ENCODE peak calls at places on chromosomes 2 and 18, in six cellular contexts. V is activated CD4-positive, alpha-beta T cell treated with anti-CD3 and anti-CD28 coated beads for 36 hours; S is activated T-cell treated with anti-CD3 and anti-CD28 coated beads, Interleukin-2, amount 50 U/mL, for 1 hour; M is Caki2; X is RWPE2; I is GDM1. P is an unnamed sample.

GRCh38 chr2:69689466-69689865 is 45.9 kb upstream of the AAK1 start:
- DNase-seq in V (no peak), S (no peak), M (no peak), X (no peak), I (no peak), P (no peak)

GRCh38 chr2:143284087-143284675 is 155.0 kb downstream of the ARHGAP15 start:
- DNase-seq in V (peak), S (no peak), M (no peak), X (no peak), I (no peak), P (peak)

GRCh38 chr2:209787416-209787815 is 15.8 kb downstream of the UNC80 start:
- DNase-seq in V (no peak), S (no peak), M (no peak), X (no peak), I (no peak), P (no peak)

GRCh38 chr18:73079920-73080319 is 212.1 kb upstream of the NETO1 start:
- DNase-seq in V (no peak), S (no peak), M (no peak), X (no peak), I (no peak), P (no peak)

GRCh38 chr18:5142131-5142530 is 54.9 kb downstream of the AKAIN1 start:
- DNase-seq in V (no peak), S (no peak), M (no peak), X (no peak), I (no peak), P (no peak)

GRCh38 chr18:61883547-61883946 is 9.3 kb downstream of the RNF152 start:
- DNase-seq in V (no peak), S (no peak), M (no peak), X (no peak), I (no peak), P (no peak)

GRCh38 chr2:235390108-235390815 is 103.6 kb upstream of the AGAP1 start:
- DNase-seq in V (peak), S (peak), M (no peak), X (no peak), I (peak), P (peak)

GRCh38 chr18:908631-909621 is 4.3 kb downstream of the ADCYAP1 start:
- DNase-seq in V (peak), S (no peak), M (no peak), X (no peak), I (no peak), P (no peak)

GRCh38 chr2:234478121-234478858 is 18.6 kb downstream of the ARL4C start:
- DNase-seq in V (peak), S (no peak), M (no peak), X (no peak), I (no peak), P (no peak)

GRCh38 chr18:47595816-47596501 is 334.5 kb downstream of the SMAD2 start:
- DNase-seq in V (peak), S (no peak), M (no peak), X (no peak), I (no peak), P (no peak)

GRCh38 chr2:28163627-28164279 is 228.9 kb upstream of the FOSL2 start:
- DNase-seq in V (no peak), S (no peak), M (no peak), X (no peak), I (no peak), P (no peak)

GRCh38 chr18:78563110-78563509 is 416.5 kb upstream of the SALL3 start:
- DNase-seq in V (no peak), S (no peak), M (no peak), X (no peak), I (no peak), P (no peak)

GRCh38 chr2:240524963-240525718 is 32.6 kb downstream of the ANKMY1 start:
- DNase-seq in V (no peak), S (no peak), M (no peak), X (no peak), I (peak), P (no peak)

GRCh38 chr2:120820263-120820884 is 84.7 kb downstream of the GLI2 start:
- DNase-seq in V (no peak), S (no peak), M (no peak), X (no peak), I (no peak), P (peak)

GRCh38 chr2:164910091-164910899 is 45.0 kb downstream of the SLC38A11 start:
- DNase-seq in V (peak), S (no peak), M (peak), X (no peak), I (peak), P (peak)

GRCh38 chr2:39593439-39594393 is 72.0 kb upstream of the TMEM178A start:
- DNase-seq in V (no peak), S (no peak), M (peak), X (no peak), I (peak), P (peak)

GRCh38 chr2:227765788-227766187 is 20.1 kb downstream of the SCYGR8 start:
- DNase-seq in V (no peak), S (no peak), M (no peak), X (no peak), I (no peak), P (no peak)

GRCh38 chr2:85914525-85914881 is 25.7 kb upstream of the ST3GAL5 start:
- DNase-seq in V (no peak), S (no peak), M (no peak), X (no peak), I (no peak), P (no peak)

GRCh38 chr2:225002656-225003045 is 39.6 kb downstream of the DOCK10 start:
- DNase-seq in V (peak), S (peak), M (peak), X (no peak), I (no peak), P (no peak)

GRCh38 chr2:175234650-175235049 is 53.1 kb upstream of the ATP5MC3 start:
- DNase-seq in V (no peak), S (no peak), M (no peak), X (no peak), I (no peak), P (no peak)

GRCh38 chr2:101153077-101153707 is 2.0 kb upstream of the TBC1D8 start:
- DNase-seq in V (no peak), S (no peak), M (no peak), X (no peak), I (no peak), P (no peak)

GRCh38 chr2:20352230-20353216 is 1.9 kb upstream of the PUM2 start:
- DNase-seq in V (no peak), S (no peak), M (no peak), X (no peak), I (no peak), P (no peak)

GRCh38 chr2:124258481-124258880 is 233.4 kb downstream of the CNTNAP5 start:
- DNase-seq in V (no peak), S (no peak), M (no peak), X (no peak), I (no peak), P (no peak)

GRCh38 chr2:222745836-222746559 is 74.5 kb downstream of the MOGAT1 start:
- DNase-seq in V (no peak), S (no peak), M (no peak), X (no peak), I (no peak), P (peak)

GRCh38 chr2:52931660-52932059 is 835.9 kb upstream of the CHAC2 start:
- DNase-seq in V (no peak), S (no peak), M (no peak), X (no peak), I (no peak), P (no peak)

GRCh38 chr18:9708882-9709877 is 1.1 kb downstream of the RAB31 start:
- DNase-seq in V (peak), S (no peak), M (no peak), X (no peak), I (no peak), P (no peak)

GRCh38 chr2:96523659-96524481 is 12.7 kb upstream of the ARID5A start:
- DNase-seq in V (no peak), S (no peak), M (no peak), X (no peak), I (no peak), P (peak)

GRCh38 chr2:175414872-175415487 is 233.5 kb upstream of the ATP5MC3 start:
- DNase-seq in V (peak), S (no peak), M (peak), X (no peak), I (no peak), P (peak)

GRCh38 chr2:10330700-10331032 is 28.0 kb downstream of the HPCAL1 start:
- DNase-seq in V (no peak), S (no peak), M (no peak), X (no peak), I (no peak), P (no peak)

GRCh38 chr2:33000986-33001385 is 54.2 kb downstream of the LTBP1 start:
- DNase-seq in V (no peak), S (no peak), M (no peak), X (no peak), I (no peak), P (no peak)

GRCh38 chr2:238925281-238925680 is 77.4 kb downstream of the TWIST2 start:
- DNase-seq in V (no peak), S (no peak), M (no peak), X (no peak), I (no peak), P (no peak)

GRCh38 chr2:205633994-205634393 is 48.3 kb upstream of the NRP2 start:
- DNase-seq in V (no peak), S (no peak), M (no peak), X (no peak), I (no peak), P (peak)

GRCh38 chr2:235263205-235264120 is 230.4 kb upstream of the AGAP1 start:
- DNase-seq in V (no peak), S (no peak), M (peak), X (peak), I (no peak), P (peak)

GRCh38 chr2:127105656-127106456 is 1.1 kb downstream of the BIN1 start:
- DNase-seq in V (no peak), S (peak), M (peak), X (peak), I (no peak), P (peak)

GRCh38 chr2:46000660-46001059 is 296.5 kb upstream of the EPAS1 start:
- DNase-seq in V (no peak), S (no peak), M (no peak), X (no peak), I (no peak), P (no peak)

GRCh38 chr2:46996300-46996843 is 80.8 kb upstream of the MCFD2 start:
- DNase-seq in V (no peak), S (no peak), M (no peak), X (no peak), I (no peak), P (no peak)